ENCODE peak calls at places on chromosomes 13 and 19, in four cellular contexts. J, H, Y and U are unnamed samples.

GRCh38 chr19:27746691-27747380 is 1466.1 kb downstream of the UQCRFS1 start:
- DNase-seq in J (peak), H (no peak), Y (peak), U (peak)

GRCh38 chr19:6241680-6242079 is 38.1 kb downstream of the MLLT1 start:
- DNase-seq in J (no peak), H (no peak), Y (no peak), U (no peak)

GRCh38 chr19:47561440-47562045 is 11.4 kb downstream of the ZNF541 start:
- DNase-seq in J (no peak), H (no peak), Y (no peak), U (no peak)

GRCh38 chr13:20197361-20197834 is 4.7 kb upstream of the GJB2 start:
- DNase-seq in J (peak), H (peak), Y (peak), U (peak)

GRCh38 chr19:44846455-44847143 is 502 bp downstream of the NECTIN2 start:
- DNase-seq in J (peak), H (no peak), Y (peak), U (peak)

GRCh38 chr19:48492925-48493717 is 18.5 kb downstream of the LMTK3 start:
- DNase-seq in J (peak), H (peak), Y (peak), U (peak)

GRCh38 chr13:38866649-38867048 is 124.0 kb downstream of the STOML3 start:
- DNase-seq in J (no peak), H (peak), Y (no peak), U (peak)

GRCh38 chr13:100513987-100514670 is 74.5 kb downstream of the GGACT start:
- DNase-seq in J (no peak), H (no peak), Y (peak), U (no peak)

GRCh38 chr19:13401388-13401787 is 104.9 kb downstream of the CACNA1A start:
- DNase-seq in J (peak), H (peak), Y (peak), U (peak)

GRCh38 chr19:33982706-33983105 is 186.0 kb downstream of the KCTD15 start:
- DNase-seq in J (no peak), H (no peak), Y (no peak), U (no peak)

GRCh38 chr19:47518139-47518538 is 3.3 kb upstream of the NAPA start:
- DNase-seq in J (no peak), H (peak), Y (no peak), U (peak)

GRCh38 chr13:42102961-42103688 is 54.7 kb downstream of the DGKH start:
- DNase-seq in J (no peak), H (no peak), Y (no peak), U (peak)

GRCh38 chr13:48043789-48044503 is 6.4 kb downstream of the NUDT15 start:
- DNase-seq in J (peak), H (no peak), Y (peak), U (no peak)

GRCh38 chr13:27466513-27466912 is 16.1 kb upstream of the MTIF3 start:
- DNase-seq in J (no peak), H (no peak), Y (no peak), U (no peak)

GRCh38 chr13:47112205-47112896 is 215.5 kb upstream of the HTR2A start:
- DNase-seq in J (no peak), H (no peak), Y (no peak), U (peak)

GRCh38 chr19:10122066-10122465 is 2.4 kb upstream of the EIF3G start:
- DNase-seq in J (peak), H (no peak), Y (peak), U (no peak)

GRCh38 chr13:38693641-38694040 is 6.8 kb downstream of the FREM2 start:
- DNase-seq in J (no peak), H (no peak), Y (no peak), U (no peak)

GRCh38 chr13:60261432-60262351 is 98.0 kb upstream of the DIAPH3 start:
- DNase-seq in J (no peak), H (no peak), Y (no peak), U (peak)

GRCh38 chr13:64556391-64556790 is 2673.7 kb downstream of the PCDH9 start:
- DNase-seq in J (peak), H (no peak), Y (no peak), U (no peak)

GRCh38 chr19:55452381-55453325 is 8.8 kb downstream of the ISOC2 start:
- DNase-seq in J (peak), H (peak), Y (peak), U (peak)

GRCh38 chr19:5271145-5271544 is 69.5 kb downstream of the PTPRS start:
- DNase-seq in J (peak), H (no peak), Y (no peak), U (no peak)

GRCh38 chr13:108352599-108352998 is 83.1 kb downstream of the TNFSF13B start:
- DNase-seq in J (peak), H (no peak), Y (peak), U (no peak)

GRCh38 chr13:31545616-31546015 is 193.7 kb upstream of the RXFP2 start:
- DNase-seq in J (peak), H (no peak), Y (peak), U (no peak)

GRCh38 chr13:112709825-112710783 is 20.3 kb downstream of the ATP11A start:
- DNase-seq in J (no peak), H (no peak), Y (no peak), U (no peak)

GRCh38 chr19:14950421-14950820 is 9.1 kb downstream of the OR7C2 start:
- DNase-seq in J (no peak), H (no peak), Y (no peak), U (no peak)

GRCh38 chr19:30320466-30320865 is 51.7 kb upstream of the ZNF536 start:
- DNase-seq in J (no peak), H (no peak), Y (no peak), U (no peak)

GRCh38 chr13:31767175-31767900 is 28.0 kb downstream of the RXFP2 start:
- DNase-seq in J (peak), H (no peak), Y (peak), U (peak)

GRCh38 chr19:18273566-18274302 is 518 bp downstream of the IQCN start:
- DNase-seq in J (no peak), H (no peak), Y (no peak), U (no peak)
- H3K4me3 ChIP-seq in J (no peak), H (no peak), Y (no peak), U (no peak)

GRCh38 chr19:29248332-29248844 is 35.4 kb upstream of the UQCRFS1 start:
- DNase-seq in J (no peak), H (no peak), Y (no peak), U (no peak)

GRCh38 chr19:29241324-29241723 is 28.4 kb upstream of the UQCRFS1 start:
- DNase-seq in J (no peak), H (no peak), Y (no peak), U (no peak)

GRCh38 chr19:29245221-29245620 is 32.3 kb upstream of the UQCRFS1 start:
- DNase-seq in J (peak), H (no peak), Y (peak), U (no peak)

GRCh38 chr19:29247912-29248311 is 35.0 kb upstream of the UQCRFS1 start:
- DNase-seq in J (no peak), H (no peak), Y (no peak), U (no peak)

GRCh38 chr19:29247051-29247450 is 34.1 kb upstream of the UQCRFS1 start:
- DNase-seq in J (no peak), H (no peak), Y (no peak), U (no peak)
- TF ChIP-seq CTCF in J (no peak), H (no peak), Y (no peak), U (no peak)

DNA sequence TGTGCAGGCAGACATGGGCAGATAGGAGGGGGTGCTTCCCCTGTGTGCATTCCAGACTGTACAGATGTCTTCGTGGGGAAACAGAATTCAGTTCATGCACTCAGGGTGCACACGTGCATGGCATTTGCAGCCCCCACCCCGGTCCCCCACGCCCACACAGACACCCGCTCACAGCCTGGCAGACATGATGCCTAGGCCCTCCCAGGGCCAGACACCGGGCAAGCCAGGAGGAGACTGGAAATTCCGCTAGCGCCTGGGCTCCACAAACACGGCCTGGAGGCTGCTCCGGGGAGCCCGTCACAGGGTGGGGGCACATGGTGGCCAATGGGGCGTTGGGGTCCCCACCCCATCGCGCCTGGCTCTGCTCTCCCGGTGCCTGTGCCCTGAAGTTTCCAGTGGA is 3.5 kb downstream of the CILP2 start:
- DNase-seq in J (no peak), H (no peak), Y (no peak), U (no peak)
- H3K4me3 ChIP-seq in J (no peak), H (no peak), Y (no peak), U (no peak)

GRCh38 chr13:94140027-94140426 is 339.5 kb downstream of the DCT start:
- DNase-seq in J (no peak), H (no peak), Y (no peak), U (no peak)

GRCh38 chr13:94138831-94139230 is 340.7 kb downstream of the DCT start:
- DNase-seq in J (no peak), H (no peak), Y (no peak), U (no peak)

GRCh38 chr13:94139393-94139995 is 340.0 kb downstream of the DCT start:
- DNase-seq in J (peak), H (no peak), Y (no peak), U (no peak)

DNA sequence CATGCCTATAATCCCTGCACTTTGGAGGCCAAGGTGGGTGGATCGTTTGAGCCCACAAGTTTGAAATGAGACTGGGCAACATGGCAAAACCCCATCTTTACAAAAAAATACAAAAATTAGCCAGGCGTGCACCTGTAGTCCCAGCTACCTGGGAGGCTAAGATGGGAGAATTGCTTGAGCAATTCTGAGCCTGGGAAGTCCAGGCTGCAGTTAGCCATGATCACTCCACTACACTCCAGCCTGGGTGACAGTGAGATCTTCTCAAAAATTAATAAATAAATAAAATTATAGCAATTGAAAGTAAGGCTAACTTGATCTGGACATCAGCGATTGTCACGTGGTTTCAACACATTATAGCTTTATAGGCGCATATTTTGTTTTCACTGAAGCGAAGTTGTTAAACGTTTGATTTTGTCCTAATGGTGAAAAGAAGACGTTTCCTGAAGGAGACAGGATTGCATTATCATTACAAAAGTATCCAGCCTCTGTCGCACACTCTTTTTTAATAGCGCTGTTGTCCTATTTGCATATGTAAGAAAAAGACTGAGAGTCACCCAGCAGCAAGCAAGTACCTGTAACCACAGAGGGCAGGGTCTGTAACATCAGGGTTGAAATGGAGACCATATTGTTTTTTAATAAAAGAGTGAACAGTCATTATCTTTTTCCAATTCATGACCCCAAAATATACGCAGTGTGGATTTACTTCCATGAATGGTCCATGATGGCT is 335.7 kb downstream of the DCT start:
- DNase-seq in J (no peak), H (no peak), Y (no peak), U (no peak)
- TF ChIP-seq CTCF in J (no peak), H (no peak), Y (no peak), U (no peak)

GRCh38 chr19:53311044-53311443 is 22.5 kb upstream of the ZNF845 start:
- DNase-seq in J (no peak), H (no peak), Y (no peak), U (no peak)

GRCh38 chr19:53311897-53312296 is 21.7 kb upstream of the ZNF845 start:
- DNase-seq in J (no peak), H (no peak), Y (no peak), U (no peak)

GRCh38 chr19:53308339-53308811 is 25.2 kb upstream of the ZNF845 start:
- DNase-seq in J (peak), H (no peak), Y (no peak), U (peak)
- H3K4me3 ChIP-seq in J (no peak), H (no peak), Y (no peak), U (no peak)